ENCODE peak calls at places on chromosomes 2 and 18, in five cellular contexts. U is left ventricle myocardium inferior, Q is glutamatergic neuron, Y is NCI-H510A treated with DMSO at 0.1 percent for 48 hours, A is fibroblast of pulmonary artery. T is an unnamed sample.
A peak's percentile ranks its signal among the peaks of the same experiment; 100 is the strongest.

GRCh38 chr2:231387904-231388724 is 7.4 kb upstream of the B3GNT7 start:
- DNase-seq in U (peak; percentile 64), Q (no peak), Y (no peak), A (peak; percentile 64), T (peak; percentile 41)

GRCh38 chr2:239300242-239300641 is 100.6 kb downstream of the HDAC4 start:
- DNase-seq in U (peak; percentile 14), Q (no peak), Y (no peak), A (no peak), T (no peak)

GRCh38 chr2:97645112-97645699 is 656 bp upstream of the COX5B start:
- DNase-seq in U (peak; percentile 41), Q (no peak), Y (no peak), A (peak; percentile 10), T (no peak)

GRCh38 chr18:59079264-59079972 is 60.3 kb upstream of the SEC11C start:
- DNase-seq in U (no peak), Q (no peak), Y (peak; percentile 98), A (no peak), T (no peak)

GRCh38 chr2:174593041-174593440 is 4.6 kb downstream of the WIPF1 start:
- DNase-seq in U (no peak), Q (no peak), Y (no peak), A (no peak), T (no peak)

GRCh38 chr2:189841019-189841418 is 56.8 kb downstream of the PMS1 start:
- DNase-seq in U (no peak), Q (no peak), Y (no peak), A (no peak), T (no peak)

GRCh38 chr2:236345081-236345714 is 81.0 kb upstream of the ASB18 start:
- DNase-seq in U (no peak), Q (no peak), Y (no peak), A (no peak), T (no peak)

GRCh38 chr2:121018136-121019057 is 266.6 kb downstream of the TFCP2L1 start:
- DNase-seq in U (peak; percentile 25), Q (peak; percentile 48), Y (no peak), A (peak; percentile 35), T (peak; percentile 95)

GRCh38 chr18:9684901-9685738 is 23.0 kb upstream of the RAB31 start:
- DNase-seq in U (peak; percentile 57), Q (no peak), Y (no peak), A (peak; percentile 72), T (no peak)

GRCh38 chr2:166494140-166494544 is at the start of gene SCN7A:
- DNase-seq in U (peak; percentile 92), Q (peak; percentile 71), Y (peak; percentile 37), A (peak; percentile 61), T (peak; percentile 31)

GRCh38 chr2:42040643-42041277 is 7.1 kb upstream of the PKDCC start:
- DNase-seq in U (no peak), Q (no peak), Y (no peak), A (no peak), T (no peak)

GRCh38 chr18:58896734-58897508 is 32.2 kb downstream of the ZNF532 start:
- DNase-seq in U (no peak), Q (no peak), Y (no peak), A (no peak), T (peak; percentile 79)

GRCh38 chr2:238425979-238426567 is 654 bp upstream of the ASB1 start:
- DNase-seq in U (no peak), Q (no peak), Y (peak; percentile 55), A (peak; percentile 71), T (peak; percentile 68)

GRCh38 chr2:121293450-121294325 is 8.7 kb upstream of the TFCP2L1 start:
- DNase-seq in U (peak; percentile 35), Q (no peak), Y (peak; percentile 84), A (no peak), T (no peak)

GRCh38 chr2:88022522-88022921 is 6.2 kb upstream of the RNU2-63P start:
- DNase-seq in U (no peak), Q (no peak), Y (no peak), A (no peak), T (no peak)

GRCh38 chr2:120177011-120177621 is 46.1 kb downstream of the TMEM185B start:
- DNase-seq in U (peak; percentile 25), Q (no peak), Y (no peak), A (no peak), T (no peak)

GRCh38 chr2:203361922-203362321 is 33.7 kb downstream of the ABI2 start:
- DNase-seq in U (no peak), Q (no peak), Y (no peak), A (peak; percentile 22), T (no peak)

GRCh38 chr2:232593931-232594330 is 39.5 kb upstream of the EFHD1 start:
- DNase-seq in U (no peak), Q (no peak), Y (no peak), A (no peak), T (peak; percentile 20)

GRCh38 chr2:66489433-66489832 is 54.5 kb downstream of the MEIS1 start:
- DNase-seq in U (no peak), Q (no peak), Y (peak; percentile 37), A (no peak), T (no peak)

GRCh38 chr2:43049836-43050796 is 176.3 kb downstream of the ZFP36L2 start:
- DNase-seq in U (no peak), Q (no peak), Y (no peak), A (no peak), T (no peak)

GRCh38 chr2:239098288-239098970 is 250.5 kb downstream of the TWIST2 start:
- DNase-seq in U (no peak), Q (no peak), Y (no peak), A (no peak), T (no peak)

GRCh38 chr18:39424261-39424660 is 1858.7 kb upstream of the CELF4 start:
- DNase-seq in U (no peak), Q (no peak), Y (no peak), A (no peak), T (no peak)

GRCh38 chr2:240820014-240820606 is at the start of gene KIF1A:
- DNase-seq in U (peak; percentile 11), Q (peak; percentile 94), Y (peak; percentile 76), A (no peak), T (no peak)

GRCh38 chr2:10188211-10188610 is 65.7 kb downstream of the RRM2 start:
- DNase-seq in U (no peak), Q (no peak), Y (no peak), A (peak; percentile 31), T (peak; percentile 62)

GRCh38 chr2:210072922-210073509 is 70.6 kb downstream of the RPE start:
- DNase-seq in U (no peak), Q (no peak), Y (no peak), A (peak; percentile 69), T (no peak)